ENCODE peak calls at places on chromosomes 7 and 10, in eight cellular contexts. R is Panc1; G is activated CD4-positive, alpha-beta T cell treated with anti-CD3 and anti-CD28 coated beads for 24 hours; Q is A673; S is endothelial cell; L is T1000; Y is kidney epithelial cell; P is naive thymus-derived CD4-positive, alpha-beta T cell. K is an unnamed sample.

GRCh38 chr7:136692221-136692620 is 176.2 kb upstream of the CHRM2 start:
- DNase-seq in R (no peak), G (no peak), Q (no peak), S (no peak), L (no peak), Y (no peak), P (no peak), K (no peak)

GRCh38 chr7:113784317-113784716 is 134.5 kb downstream of the PPP1R3A start:
- DNase-seq in R (no peak), G (no peak), Q (no peak), S (no peak), L (no peak), Y (no peak), P (no peak), K (no peak)

GRCh38 chr10:86317949-86318725 is 48.5 kb downstream of the GRID1 start:
- DNase-seq in R (no peak), G (no peak), Q (no peak), S (no peak), L (no peak), Y (no peak), P (no peak), K (no peak)

GRCh38 chr10:86363833-86364511 is 2.6 kb downstream of the GRID1 start:
- DNase-seq in R (no peak), G (no peak), Q (no peak), S (no peak), L (no peak), Y (no peak), P (no peak), K (no peak)

GRCh38 chr10:59027975-59028640 is 148.3 kb upstream of the PHYHIPL start:
- DNase-seq in R (no peak), G (no peak), Q (no peak), S (no peak), L (no peak), Y (no peak), P (no peak), K (peak)

GRCh38 chr7:64799-65430 is 127.5 kb upstream of the FAM20C start:
- DNase-seq in R (no peak), G (no peak), Q (no peak), S (no peak), L (peak), Y (no peak), P (no peak), K (peak)

GRCh38 chr10:124697837-124698559 is 46.2 kb downstream of the FAM53B start:
- DNase-seq in R (no peak), G (no peak), Q (peak), S (no peak), L (no peak), Y (no peak), P (no peak), K (no peak)

GRCh38 chr10:1402016-1402820 is 335.1 kb downstream of the ADARB2 start:
- DNase-seq in R (no peak), G (no peak), Q (no peak), S (peak), L (no peak), Y (no peak), P (no peak), K (no peak)

GRCh38 chr10:126639084-126639483 is 31.4 kb downstream of the C10orf90 start:
- DNase-seq in R (no peak), G (no peak), Q (no peak), S (no peak), L (no peak), Y (no peak), P (no peak), K (no peak)

GRCh38 chr10:11553773-11554381 is 57.6 kb downstream of the USP6NL start:
- DNase-seq in R (no peak), G (no peak), Q (no peak), S (no peak), L (no peak), Y (no peak), P (no peak), K (no peak)

GRCh38 chr7:106382129-106382528 is 97.3 kb upstream of the NAMPT start:
- DNase-seq in R (no peak), G (no peak), Q (no peak), S (no peak), L (no peak), Y (no peak), P (no peak), K (no peak)

GRCh38 chr10:79374312-79375191 is 27.3 kb downstream of the PPIF start:
- DNase-seq in R (peak), G (peak), Q (peak), S (peak), L (peak), Y (peak), P (peak), K (peak)

GRCh38 chr10:96765406-96766240 is 45.3 kb upstream of the PIK3AP1 start:
- DNase-seq in R (peak), G (peak), Q (peak), S (peak), L (no peak), Y (peak), P (peak), K (peak)

GRCh38 chr10:95469676-95470075 is 91.5 kb downstream of the SORBS1 start:
- DNase-seq in R (no peak), G (no peak), Q (no peak), S (no peak), L (no peak), Y (no peak), P (no peak), K (no peak)

GRCh38 chr7:128031901-128032604 is 816 bp upstream of the LRRC4 start:
- DNase-seq in R (no peak), G (peak), Q (peak), S (peak), L (peak), Y (peak), P (peak), K (peak)

GRCh38 chr7:15016726-15017125 is 114.2 kb upstream of the DGKB start:
- DNase-seq in R (no peak), G (no peak), Q (no peak), S (no peak), L (no peak), Y (peak), P (no peak), K (no peak)

GRCh38 chr10:108204528-108205313 is 1040.2 kb upstream of the SORCS1 start:
- DNase-seq in R (peak), G (no peak), Q (peak), S (peak), L (no peak), Y (no peak), P (no peak), K (peak)

GRCh38 chr10:125611756-125612155 is 71.2 kb downstream of the TEX36 start:
- DNase-seq in R (no peak), G (no peak), Q (no peak), S (no peak), L (no peak), Y (no peak), P (no peak), K (no peak)

GRCh38 chr7:106165328-106165727 is 53.2 kb upstream of the SYPL1 start:
- DNase-seq in R (no peak), G (no peak), Q (peak), S (no peak), L (no peak), Y (no peak), P (no peak), K (peak)

GRCh38 chr7:107167483-107168232 is 1.1 kb upstream of the HBP1 start:
- DNase-seq in R (peak), G (peak), Q (peak), S (no peak), L (no peak), Y (peak), P (no peak), K (peak)

GRCh38 chr7:958221-959200 is 4.0 kb upstream of the ADAP1 start:
- DNase-seq in R (no peak), G (no peak), Q (no peak), S (no peak), L (no peak), Y (no peak), P (no peak), K (no peak)

GRCh38 chr7:36084485-36085091 is 68.5 kb upstream of the EEPD1 start:
- DNase-seq in R (no peak), G (no peak), Q (peak), S (peak), L (no peak), Y (peak), P (no peak), K (peak)

GRCh38 chr7:157299613-157300405 is 37.0 kb upstream of the DNAJB6 start:
- DNase-seq in R (no peak), G (no peak), Q (peak), S (no peak), L (peak), Y (peak), P (no peak), K (peak)

GRCh38 chr7:26008428-26008827 is 143.6 kb upstream of the NFE2L3 start:
- DNase-seq in R (no peak), G (no peak), Q (no peak), S (no peak), L (no peak), Y (no peak), P (no peak), K (no peak)

K was measured in cardiac fibroblast.